ENCODE peak calls at places on chromosomes 1 and 21, in six cellular contexts. X is H9, L is IMR-90, I is mesendoderm, F is neuronal stem cell, E is H1. D is an unnamed sample.
A peak's percentile ranks its signal among the peaks of the same experiment; 100 is the strongest.

GRCh38 chr1:156608036-156608674 is 6.9 kb upstream of the GPATCH4 start:
- DNase-seq in F (no peak), I (peak; percentile 90), X (peak; percentile 76), E (no peak), L (peak; percentile 75), D (peak; percentile 79)

GRCh38 chr21:38649120-38649519 is 150.8 kb upstream of the ERG start:
- DNase-seq in I (no peak), L (no peak), F (no peak), E (no peak), X (no peak), D (no peak)

GRCh38 chr1:93275634-93276295 is 69.9 kb upstream of the DR1 start:
- DNase-seq in F (no peak), X (no peak), I (no peak), L (no peak), E (no peak), D (no peak)

GRCh38 chr1:165686971-165687433 is 11.4 kb downstream of the ALDH9A1 start:
- DNase-seq in E (no peak), F (no peak), I (no peak), X (no peak), L (no peak), D (no peak)

GRCh38 chr1:161258439-161259386 is at the start of gene PCP4L1:
- DNase-seq in E (peak; percentile 68), F (peak; percentile 73), I (peak; percentile 94), L (peak; percentile 33), X (peak; percentile 95), D (peak; percentile 45)

GRCh38 chr1:3609769-3610157 is 1.5 kb downstream of the MEGF6 start:
- DNase-seq in F (no peak), E (no peak), I (peak; percentile 45), X (no peak), L (no peak), D (no peak)

GRCh38 chr21:28714795-28715464 is 277.7 kb downstream of the LTN1 start:
- DNase-seq in X (no peak), I (no peak), E (no peak), F (no peak), L (peak; percentile 81), D (peak; percentile 67)

GRCh38 chr1:175877939-175878730 is 134.7 kb upstream of the TNR start:
- DNase-seq in X (no peak), I (no peak), E (no peak), F (no peak), L (no peak), D (no peak)

GRCh38 chr21:41171210-41171609 is 3.2 kb downstream of the BACE2 start:
- DNase-seq in X (no peak), I (no peak), E (no peak), L (no peak), F (no peak), D (no peak)

GRCh38 chr1:14296795-14297194 is 301.7 kb upstream of the KAZN start:
- DNase-seq in L (peak; percentile 11), F (no peak), X (no peak), I (peak; percentile 32), E (no peak), D (no peak)

GRCh38 chr1:12448746-12449177 is 169.2 kb downstream of the DHRS3 start:
- DNase-seq in L (peak; percentile 44), E (no peak), X (no peak), F (no peak), I (peak; percentile 80), D (no peak)

GRCh38 chr1:185373813-185374524 is 56.9 kb upstream of the IVNS1ABP start:
- DNase-seq in L (peak; percentile 36), E (no peak), X (no peak), F (no peak), I (no peak), D (peak; percentile 52)

GRCh38 chr1:147635342-147635741 is 35.0 kb downstream of the ACP6 start:
- DNase-seq in F (no peak), E (no peak), L (no peak), X (no peak), I (no peak), D (no peak)

GRCh38 chr1:163813251-163813650 is 491.5 kb downstream of the NUF2 start:
- DNase-seq in L (no peak), E (no peak), X (no peak), I (no peak), F (no peak), D (no peak)

GRCh38 chr1:230548997-230549396 is 93.3 kb upstream of the COG2 start:
- DNase-seq in X (no peak), I (no peak), E (no peak), F (no peak), L (no peak), D (no peak)

GRCh38 chr1:51689643-51690042 is 72.8 kb downstream of the OSBPL9 start:
- DNase-seq in E (no peak), F (peak; percentile 11), L (no peak), I (peak; percentile 75), X (no peak), D (no peak)

GRCh38 chr1:96233422-96233821 is 488.2 kb upstream of the PTBP2 start:
- DNase-seq in F (no peak), X (no peak), L (no peak), E (no peak), I (no peak), D (no peak)

GRCh38 chr1:117609471-117609911 is 3.6 kb downstream of the TENT5C start:
- DNase-seq in E (no peak), F (no peak), L (peak; percentile 41), X (no peak), I (no peak), D (peak; percentile 51)

GRCh38 chr1:113021430-113022085 is 51.4 kb upstream of the LRIG2 start:
- DNase-seq in L (no peak), I (no peak), X (no peak), E (no peak), F (no peak), D (no peak)

GRCh38 chr1:206896261-206896660 is 982 bp upstream of the IL24 start:
- DNase-seq in X (no peak), F (no peak), L (no peak), I (no peak), E (no peak), D (peak; percentile 76)

DNA sequence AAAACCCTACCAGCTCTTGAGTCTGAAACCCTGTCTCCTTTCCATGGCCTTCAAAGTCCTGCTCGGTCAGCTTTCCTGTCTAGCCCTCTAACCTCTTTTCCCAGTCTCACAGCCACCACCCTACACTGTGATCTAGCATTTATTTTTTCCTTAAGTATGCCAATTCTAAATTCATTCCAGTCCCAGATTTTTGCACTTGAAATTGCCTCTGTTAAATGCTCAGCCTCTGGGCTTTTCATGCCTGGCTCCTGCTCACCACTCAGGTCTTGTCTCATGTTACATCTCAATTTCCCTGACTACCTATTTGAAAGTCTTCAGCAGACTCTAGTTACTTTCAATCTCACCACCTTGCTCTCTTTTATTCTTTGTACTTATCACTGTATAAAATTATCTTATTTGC is 176.2 kb downstream of the ADGRL4 start:
- DNase-seq in F (no peak), I (no peak), E (no peak), X (no peak), L (no peak), D (no peak)
- H4K8ac ChIP-seq in F (no peak overlapping the region), I (no peak overlapping the region), E (no peak overlapping the region), X (no peak overlapping the region), L (no peak overlapping the region), D (no peak overlapping the region)

GRCh38 chr1:31040038-31040437 is 25.5 kb downstream of the PUM1 start:
- DNase-seq in E (no peak), L (no peak), F (no peak), X (no peak), I (no peak), D (no peak)

GRCh38 chr1:31036749-31037500 is 28.6 kb downstream of the PUM1 start:
- DNase-seq in X (no peak), F (no peak), I (no peak), L (peak; percentile 42), E (no peak), D (peak; percentile 33)

GRCh38 chr1:31041529-31041928 is 24.0 kb downstream of the PUM1 start:
- DNase-seq in F (no peak), L (no peak), I (peak; percentile 61), E (no peak), X (no peak), D (no peak)

GRCh38 chr1:31038360-31038759 is 27.2 kb downstream of the PUM1 start:
- DNase-seq in X (no peak), L (peak; percentile 73), I (no peak), F (no peak), E (no peak), D (peak; percentile 47)

GRCh38 chr1:31042656-31043055 is 22.9 kb downstream of the PUM1 start:
- DNase-seq in F (no peak), L (no peak), E (no peak), X (no peak), I (no peak), D (no peak)
- H2BK15ac ChIP-seq in F (no peak overlapping the region), L (no peak overlapping the region), E (no peak overlapping the region), X (no peak overlapping the region), I (no peak overlapping the region), D (no peak overlapping the region)

DNA sequence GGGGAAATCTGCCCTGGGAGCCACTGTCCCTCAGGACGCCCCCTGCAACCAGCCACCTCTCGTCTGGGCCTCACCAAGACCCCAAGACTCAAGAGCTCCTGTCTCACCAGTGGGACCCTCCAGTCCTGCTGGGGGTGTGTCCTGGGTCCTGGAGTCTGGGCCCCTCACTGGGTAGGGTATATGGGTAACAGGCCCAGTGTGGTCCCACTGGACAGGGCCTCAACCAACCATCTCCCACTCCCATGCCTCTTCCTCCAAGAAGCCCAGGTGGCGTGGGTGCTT is 737 bp upstream of the VWA1 start:
- DNase-seq in F (no peak), L (no peak), E (no peak), I (no peak), X (no peak), D (no peak)
- H4K8ac ChIP-seq in F (no peak overlapping the region), L (peak overlapping the region; percentile 69), E (peak overlapping the region; percentile 86), I (no peak overlapping the region), X (no peak overlapping the region), D (peak overlapping the region; percentile 47)

GRCh38 chr21:39690454-39690853 is 54.5 kb upstream of the IGSF5 start:
- DNase-seq in I (peak; percentile 23), E (no peak), L (no peak), X (no peak), F (no peak), D (no peak)
- H2BK15ac ChIP-seq in I (no peak overlapping the region), E (no peak overlapping the region), L (no peak overlapping the region), X (no peak overlapping the region), F (no peak overlapping the region), D (no peak overlapping the region)

GRCh38 chr1:234672349-234673135 is 62.6 kb upstream of the IRF2BP2 start:
- DNase-seq in X (no peak), L (no peak), E (no peak), F (no peak), I (no peak), D (no peak)

GRCh38 chr1:234674218-234674815 is 64.3 kb upstream of the IRF2BP2 start:
- DNase-seq in I (no peak), X (no peak), F (no peak), L (no peak), E (no peak), D (no peak)

GRCh38 chr1:234675006-234675405 is 65.0 kb upstream of the IRF2BP2 start:
- DNase-seq in F (no peak), L (no peak), E (no peak), X (no peak), I (no peak), D (no peak)

GRCh38 chr1:234676103-234676594 is 66.2 kb upstream of the IRF2BP2 start:
- DNase-seq in E (no peak), F (peak; percentile 66), L (peak; percentile 74), I (peak; percentile 88), X (peak; percentile 87), D (peak; percentile 84)

DNA sequence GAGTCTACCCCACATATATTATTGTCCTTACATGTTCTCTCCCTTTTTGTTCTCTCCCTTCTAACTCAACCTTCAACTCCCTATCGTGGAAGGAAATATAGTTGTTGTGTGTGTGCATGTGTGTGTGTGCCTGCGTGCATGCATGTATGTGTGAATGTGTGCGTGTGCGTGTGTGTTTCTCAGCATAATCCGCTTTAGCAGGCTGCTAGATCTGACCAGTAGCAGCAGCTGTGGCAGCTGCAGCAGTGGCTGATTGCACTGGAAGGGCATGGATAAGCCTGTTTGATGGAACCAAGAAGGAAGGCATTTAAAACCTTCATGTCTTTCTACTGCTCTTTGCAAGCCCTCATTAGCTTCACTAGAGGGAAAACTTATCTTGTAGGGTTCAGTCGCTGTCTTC is 65.6 kb upstream of the IRF2BP2 start:
- DNase-seq in L (no peak), F (no peak), X (no peak), E (no peak), I (no peak), D (no peak)
- H4K8ac ChIP-seq in L (peak overlapping the region; percentile 93), F (no peak overlapping the region), X (no peak overlapping the region), E (no peak overlapping the region), I (no peak overlapping the region), D (no peak overlapping the region)